ENCODE peak calls at places on chromosome 6, in four cellular contexts. G is cardiac muscle cell, A is ovary, Y is heart left ventricle. C is an unnamed sample.

GRCh38 chr6:39059496-39060310 is 11.1 kb downstream of the GLP1R start:
- DNase-seq in A (no peak), G (no peak), Y (no peak), C (no peak)

GRCh38 chr6:36355819-36356218 is 19.1 kb upstream of the BNIP5 start:
- DNase-seq in G (no peak), Y (no peak), A (no peak), C (no peak)

GRCh38 chr6:20197251-20197650 is 15.0 kb downstream of the MBOAT1 start:
- DNase-seq in A (no peak), Y (no peak), G (no peak), C (peak; percentile 64)

GRCh38 chr6:134903448-134903847 is 46.5 kb downstream of the ALDH8A1 start:
- DNase-seq in Y (no peak), G (no peak), A (no peak), C (no peak)

GRCh38 chr6:11953641-11954040 is 58.5 kb upstream of the HIVEP1 start:
- DNase-seq in G (no peak), Y (no peak), A (no peak), C (no peak)

GRCh38 chr6:123529058-123529457 is 107.7 kb downstream of the TRDN start:
- DNase-seq in Y (no peak), G (no peak), A (no peak), C (no peak)

GRCh38 chr6:26118999-26119398 is 31.8 kb downstream of the HFE start:
- DNase-seq in Y (no peak), G (no peak), A (no peak), C (no peak)

GRCh38 chr6:138007014-138007472 is 100.2 kb downstream of the PERP start:
- DNase-seq in G (peak; percentile 30), Y (no peak), A (no peak), C (no peak)

GRCh38 chr6:134741193-134741521 is 208.7 kb downstream of the ALDH8A1 start:
- DNase-seq in Y (no peak), A (no peak), G (peak; percentile 9), C (no peak)

GRCh38 chr6:106103728-106104109 is 17.6 kb downstream of the PRDM1 start:
- DNase-seq in A (no peak), Y (no peak), G (no peak), C (no peak)

GRCh38 chr6:159470400-159470799 is 222.6 kb downstream of the SOD2 start:
- DNase-seq in G (no peak), Y (no peak), A (no peak), C (no peak)
- H3K9me3 ChIP-seq in G (no peaks in the 10 kb centered on the region), Y (peaks cover 8% of the 10 kb centered on the region), A (no peaks in the 10 kb centered on the region), C (no peaks in the 10 kb centered on the region)

DNA sequence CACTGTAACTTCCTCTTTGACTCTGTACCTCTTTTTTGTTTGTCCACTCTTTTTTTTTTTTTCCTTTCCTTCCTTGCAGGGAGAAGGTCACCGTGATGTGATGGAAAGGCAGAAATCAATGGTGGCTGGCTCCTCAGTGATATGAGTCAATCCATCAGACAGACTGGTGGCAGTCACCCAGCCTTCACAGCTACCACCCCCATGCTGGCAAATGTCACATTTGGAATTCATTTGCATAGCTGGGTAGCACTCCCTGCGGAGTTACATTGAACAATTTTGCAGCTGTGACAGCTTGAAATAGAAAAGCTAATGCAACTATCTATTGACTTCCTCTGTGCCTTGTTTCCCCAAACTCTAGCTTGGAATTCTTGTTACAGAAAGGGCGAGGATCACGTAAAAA is 668.5 kb downstream of the C6orf118 start:
- DNase-seq in A (no peak), Y (no peak), G (no peak), C (no peak)
- H3K9me3 ChIP-seq in A (no peaks in the 10 kb centered on the region), Y (peaks cover 5% of the 10 kb centered on the region), G (no peaks in the 10 kb centered on the region), C (no peaks in the 10 kb centered on the region)

GRCh38 chr6:110337481-110337880 is 20.7 kb downstream of the METTL24 start:
- DNase-seq in G (no peak), Y (no peak), A (no peak), C (no peak)
- H3K9me3 ChIP-seq in G (no peaks in the 10 kb centered on the region), Y (no peaks in the 10 kb centered on the region), A (no peaks in the 10 kb centered on the region), C (no peaks in the 10 kb centered on the region)

GRCh38 chr6:168193816-168194701 is 115.0 kb upstream of the FRMD1 start:
- DNase-seq in A (no peak), Y (peak; percentile 58), G (no peak), C (peak; percentile 41)
- H3K9me3 ChIP-seq in A (no peaks in the 10 kb centered on the region), Y (no peaks in the 10 kb centered on the region), G (no peaks in the 10 kb centered on the region), C (no peaks in the 10 kb centered on the region)

GRCh38 chr6:294656-295565 is 2.6 kb downstream of the DUSP22 start:
- DNase-seq in G (no peak), A (no peak), Y (no peak), C (peak; percentile 19)
- H3K9me3 ChIP-seq in G (no peaks in the 10 kb centered on the region), A (no peaks in the 10 kb centered on the region), Y (no peaks in the 10 kb centered on the region), C (peaks cover 3% of the 10 kb centered on the region)

GRCh38 chr6:9830808-9831207 is 584.1 kb downstream of the TFAP2A start:
- DNase-seq in G (no peak), Y (no peak), A (no peak), C (no peak)
- H3K9me3 ChIP-seq in G (no peaks in the 10 kb centered on the region), Y (no peaks in the 10 kb centered on the region), A (no peaks in the 10 kb centered on the region), C (no peaks in the 10 kb centered on the region)

GRCh38 chr6:167469655-167470054 is 144.8 kb downstream of the TTLL2 start:
- DNase-seq in G (no peak), A (no peak), Y (peak; percentile 74), C (no peak)

GRCh38 chr6:167467793-167468431 is 143.0 kb downstream of the TTLL2 start:
- DNase-seq in Y (no peak), G (no peak), A (no peak), C (no peak)

GRCh38 chr6:167470101-167470835 is 145.4 kb downstream of the TTLL2 start:
- DNase-seq in G (no peak), Y (no peak), A (no peak), C (no peak)

GRCh38 chr6:167467282-167467681 is 142.4 kb downstream of the TTLL2 start:
- DNase-seq in G (no peak), Y (no peak), A (no peak), C (no peak)

DNA sequence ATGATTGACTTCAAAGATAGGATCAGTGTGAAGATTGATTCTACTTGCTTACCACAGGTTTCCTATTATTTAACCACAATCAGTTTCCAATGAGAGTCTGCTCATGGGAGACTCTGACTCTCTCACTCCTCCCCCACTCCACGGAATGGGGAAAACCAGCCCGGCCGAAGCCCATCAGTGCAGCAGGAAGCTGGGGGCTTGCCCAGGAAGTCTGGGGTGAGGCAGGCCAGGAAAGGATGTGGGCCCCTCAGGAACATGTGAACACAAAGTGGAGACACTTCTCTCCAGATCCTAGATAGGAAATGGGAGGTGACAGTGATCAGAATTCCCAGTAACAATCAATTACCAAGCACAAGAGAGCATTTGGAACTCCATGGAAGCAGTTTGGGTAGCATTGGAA is 144.2 kb downstream of the TTLL2 start:
- DNase-seq in G (no peak), Y (no peak), A (no peak), C (no peak)
- H3K9me3 ChIP-seq in G (no peaks in the 10 kb centered on the region), Y (no peaks in the 10 kb centered on the region), A (no peaks in the 10 kb centered on the region), C (no peaks in the 10 kb centered on the region)

C was measured in SJSA1.